ENCODE peak calls at places on chromosomes 1 and 21, in eight cellular contexts. X is ovary; D is NCI-H1436; B is GM20000; Y is stimulated activated naive CD4-positive, alpha-beta T cell; H is effector memory CD8-positive, alpha-beta T cell; Q is SK-N-SH; A is AG09309. S is an unnamed sample.

GRCh38 chr1:182185822-182186756 is 124.6 kb upstream of the ZNF648 start:
- DNase-seq in X (no peak), D (no peak), B (no peak), Y (no peak), H (no peak), Q (no peak), A (peak), S (no peak)

GRCh38 chr1:203381151-203381751 is 30.3 kb upstream of the FMOD start:
- DNase-seq in X (no peak), D (no peak), B (peak), Y (no peak), H (no peak), Q (no peak), A (no peak), S (no peak)

GRCh38 chr1:30413606-30414005 is 309.8 kb downstream of the MATN1 start:
- DNase-seq in X (no peak), D (no peak), B (no peak), Y (no peak), H (no peak), Q (no peak), A (no peak), S (peak)

GRCh38 chr1:214473392-214473791 is 78.0 kb downstream of the PTPN14 start:
- DNase-seq in X (no peak), D (no peak), B (no peak), Y (no peak), H (no peak), Q (no peak), A (peak), S (no peak)

GRCh38 chr1:151277249-151277648 is 4.8 kb upstream of the ZNF687 start:
- DNase-seq in X (no peak), D (no peak), B (peak), Y (no peak), H (no peak), Q (no peak), A (no peak), S (no peak)

GRCh38 chr1:51961954-51962353 is 28.5 kb downstream of the RAB3B start:
- DNase-seq in X (no peak), D (no peak), B (no peak), Y (no peak), H (no peak), Q (no peak), A (no peak), S (no peak)

GRCh38 chr1:78214334-78214733 is 168.6 kb downstream of the GIPC2 start:
- DNase-seq in X (no peak), D (no peak), B (no peak), Y (no peak), H (no peak), Q (no peak), A (no peak), S (no peak)

GRCh38 chr1:99677416-99677815 is 31.5 kb downstream of the PALMD start:
- DNase-seq in X (no peak), D (no peak), B (no peak), Y (no peak), H (no peak), Q (no peak), A (no peak), S (no peak)

GRCh38 chr1:9909222-9910046 is 635 bp downstream of the CTNNBIP1 start:
- DNase-seq in X (peak), D (no peak), B (peak), Y (peak), H (no peak), Q (no peak), A (no peak), S (peak)

GRCh38 chr1:152756872-152757271 is 953 bp upstream of the KPRP start:
- DNase-seq in X (no peak), D (no peak), B (no peak), Y (no peak), H (no peak), Q (no peak), A (no peak), S (no peak)

GRCh38 chr1:21939650-21940374 is 2.7 kb upstream of the HSPG2 start:
- DNase-seq in X (peak), D (no peak), B (no peak), Y (no peak), H (no peak), Q (peak), A (peak), S (peak)

GRCh38 chr1:227896710-227897655 is 50.7 kb downstream of the WNT9A start:
- DNase-seq in X (peak), D (no peak), B (no peak), Y (no peak), H (no peak), Q (no peak), A (no peak), S (peak)

GRCh38 chr1:213162338-213162737 is 111.3 kb downstream of the RPS6KC1 start:
- DNase-seq in X (no peak), D (no peak), B (no peak), Y (no peak), H (no peak), Q (no peak), A (peak), S (no peak)

GRCh38 chr1:48493970-48494769 is 22.2 kb upstream of the SPATA6 start:
- DNase-seq in X (peak), D (no peak), B (no peak), Y (no peak), H (no peak), Q (no peak), A (peak), S (peak)

GRCh38 chr1:28835237-28835650 is 23.3 kb downstream of the OPRD1 start:
- DNase-seq in X (no peak), D (peak), B (no peak), Y (no peak), H (no peak), Q (peak), A (no peak), S (no peak)

GRCh38 chr1:100130552-100131077 is 2.1 kb downstream of the SASS6 start:
- DNase-seq in X (no peak), D (no peak), B (no peak), Y (no peak), H (no peak), Q (no peak), A (no peak), S (no peak)

GRCh38 chr21:35316456-35316855 is 267.4 kb upstream of the RUNX1 start:
- DNase-seq in X (no peak), D (no peak), B (no peak), Y (no peak), H (no peak), Q (no peak), A (no peak), S (no peak)

GRCh38 chr1:54547601-54548388 is at the start of gene ACOT11:
- DNase-seq in X (peak), D (peak), B (no peak), Y (no peak), H (no peak), Q (peak), A (no peak), S (peak)

GRCh38 chr1:17097787-17098186 is 21.5 kb downstream of the PADI2 start:
- DNase-seq in X (no peak), D (no peak), B (no peak), Y (no peak), H (no peak), Q (no peak), A (no peak), S (no peak)

GRCh38 chr1:170205301-170205700 is 59.5 kb downstream of the NTMT2 start:
- DNase-seq in X (no peak), D (no peak), B (no peak), Y (no peak), H (no peak), Q (no peak), A (no peak), S (no peak)

GRCh38 chr1:216447898-216448568 is 24.8 kb upstream of the USH2A start:
- DNase-seq in X (no peak), D (peak), B (no peak), Y (no peak), H (no peak), Q (peak), A (no peak), S (no peak)